ENCODE peak calls at places on chromosomes 3 and 15, in nine cellular contexts. One of them, this sample, is unnamed.

GRCh38 chr3:54427501-54427900 is 305.1 kb downstream of the CACNA2D3 start:
- DNase-seq in endothelial cell of umbilical vein: no peak
- DNase-seq in hepatocyte: no peak
- DNase-seq in keratinocyte: no peak
- DNase-seq in K562: no peak
- DNase-seq in PC-3: no peak
- DNase-seq in fibroblast of lung: no peak
- DNase-seq in GM23338: no peak
- DNase-seq in neural progenitor cell: no peak
- DNase-seq in this sample: no peak

GRCh38 chr3:46992231-46992630 is 12.8 kb downstream of the NBEAL2 start:
- DNase-seq in hepatocyte: no peak
- DNase-seq in fibroblast of lung: no peak
- DNase-seq in GM23338: no peak
- DNase-seq in endothelial cell of umbilical vein: no peak
- DNase-seq in K562: no peak
- DNase-seq in neural progenitor cell: no peak
- DNase-seq in keratinocyte: no peak
- DNase-seq in PC-3: no peak
- DNase-seq in this sample: no peak

GRCh38 chr3:32421991-32422859 is 30.6 kb downstream of the CMTM7 start:
- DNase-seq in K562: no peak
- DNase-seq in neural progenitor cell: no peak
- DNase-seq in GM23338: no peak
- DNase-seq in endothelial cell of umbilical vein: peak
- DNase-seq in fibroblast of lung: peak
- DNase-seq in hepatocyte: no peak
- DNase-seq in PC-3: peak
- DNase-seq in keratinocyte: no peak
- DNase-seq in this sample: peak

GRCh38 chr3:102979682-102980378 is 545.0 kb downstream of the ZPLD1 start:
- DNase-seq in PC-3: peak
- DNase-seq in endothelial cell of umbilical vein: peak
- DNase-seq in neural progenitor cell: no peak
- DNase-seq in keratinocyte: no peak
- DNase-seq in K562: no peak
- DNase-seq in hepatocyte: peak
- DNase-seq in GM23338: no peak
- DNase-seq in fibroblast of lung: peak
- DNase-seq in this sample: no peak

GRCh38 chr3:33439421-33440327 is 531 bp downstream of the UBP1 start:
- DNase-seq in PC-3: peak
- DNase-seq in K562: peak
- DNase-seq in neural progenitor cell: no peak
- DNase-seq in hepatocyte: peak
- DNase-seq in keratinocyte: no peak
- DNase-seq in fibroblast of lung: peak
- DNase-seq in endothelial cell of umbilical vein: peak
- DNase-seq in GM23338: peak
- DNase-seq in this sample: peak

GRCh38 chr15:37980010-37980409 is 45.6 kb downstream of the TMCO5A start:
- DNase-seq in PC-3: no peak
- DNase-seq in GM23338: no peak
- DNase-seq in keratinocyte: no peak
- DNase-seq in neural progenitor cell: no peak
- DNase-seq in endothelial cell of umbilical vein: no peak
- DNase-seq in hepatocyte: no peak
- DNase-seq in fibroblast of lung: no peak
- DNase-seq in K562: no peak
- DNase-seq in this sample: no peak

GRCh38 chr3:185724761-185725160 is 100.1 kb downstream of the IGF2BP2 start:
- DNase-seq in endothelial cell of umbilical vein: no peak
- DNase-seq in keratinocyte: no peak
- DNase-seq in fibroblast of lung: peak
- DNase-seq in GM23338: peak
- DNase-seq in K562: no peak
- DNase-seq in neural progenitor cell: peak
- DNase-seq in hepatocyte: no peak
- DNase-seq in PC-3: no peak
- DNase-seq in this sample: no peak

GRCh38 chr15:56227315-56227714 is 16.4 kb downstream of the RFX7 start:
- DNase-seq in neural progenitor cell: no peak
- DNase-seq in K562: no peak
- DNase-seq in endothelial cell of umbilical vein: no peak
- DNase-seq in GM23338: no peak
- DNase-seq in fibroblast of lung: no peak
- DNase-seq in keratinocyte: no peak
- DNase-seq in PC-3: no peak
- DNase-seq in hepatocyte: no peak
- DNase-seq in this sample: no peak

GRCh38 chr3:126872701-126873100 is 110.2 kb upstream of the PLXNA1 start:
- DNase-seq in K562: no peak
- DNase-seq in keratinocyte: no peak
- DNase-seq in GM23338: no peak
- DNase-seq in endothelial cell of umbilical vein: no peak
- DNase-seq in fibroblast of lung: no peak
- DNase-seq in hepatocyte: no peak
- DNase-seq in PC-3: no peak
- DNase-seq in neural progenitor cell: no peak
- DNase-seq in this sample: no peak

GRCh38 chr3:175163686-175164085 is 304.6 kb downstream of the NAALADL2 start:
- DNase-seq in keratinocyte: no peak
- DNase-seq in K562: no peak
- DNase-seq in hepatocyte: no peak
- DNase-seq in endothelial cell of umbilical vein: no peak
- DNase-seq in PC-3: peak
- DNase-seq in GM23338: no peak
- DNase-seq in fibroblast of lung: no peak
- DNase-seq in neural progenitor cell: no peak
- DNase-seq in this sample: no peak

GRCh38 chr3:15342945-15343344 is 10.6 kb upstream of the SH3BP5 start:
- DNase-seq in endothelial cell of umbilical vein: no peak
- DNase-seq in fibroblast of lung: no peak
- DNase-seq in PC-3: no peak
- DNase-seq in neural progenitor cell: no peak
- DNase-seq in hepatocyte: no peak
- DNase-seq in keratinocyte: no peak
- DNase-seq in GM23338: no peak
- DNase-seq in K562: no peak
- DNase-seq in this sample: no peak

GRCh38 chr3:136672457-136672856 is 79.7 kb downstream of the STAG1 start:
- DNase-seq in PC-3: no peak
- DNase-seq in keratinocyte: no peak
- DNase-seq in neural progenitor cell: no peak
- DNase-seq in hepatocyte: no peak
- DNase-seq in K562: no peak
- DNase-seq in endothelial cell of umbilical vein: no peak
- DNase-seq in fibroblast of lung: no peak
- DNase-seq in GM23338: no peak
- DNase-seq in this sample: no peak

GRCh38 chr3:151265866-151266265 is 12.5 kb downstream of the P2RY14 start:
- DNase-seq in PC-3: no peak
- DNase-seq in keratinocyte: no peak
- DNase-seq in fibroblast of lung: no peak
- DNase-seq in endothelial cell of umbilical vein: no peak
- DNase-seq in neural progenitor cell: peak
- DNase-seq in hepatocyte: no peak
- DNase-seq in K562: no peak
- DNase-seq in GM23338: peak
- DNase-seq in this sample: peak

GRCh38 chr15:63165166-63165859 is 8.0 kb upstream of the RPS27L start:
- DNase-seq in endothelial cell of umbilical vein: no peak
- DNase-seq in hepatocyte: no peak
- DNase-seq in keratinocyte: no peak
- DNase-seq in K562: no peak
- DNase-seq in fibroblast of lung: no peak
- DNase-seq in PC-3: no peak
- DNase-seq in GM23338: no peak
- DNase-seq in neural progenitor cell: no peak
- DNase-seq in this sample: no peak

GRCh38 chr3:45472795-45473194 is 84.4 kb downstream of the LARS2 start:
- DNase-seq in neural progenitor cell: no peak
- DNase-seq in GM23338: no peak
- DNase-seq in K562: no peak
- DNase-seq in fibroblast of lung: no peak
- DNase-seq in PC-3: no peak
- DNase-seq in endothelial cell of umbilical vein: no peak
- DNase-seq in hepatocyte: no peak
- DNase-seq in keratinocyte: no peak
- DNase-seq in this sample: peak

GRCh38 chr3:45981321-45982038 is 14.1 kb downstream of the FYCO1 start:
- DNase-seq in keratinocyte: no peak
- DNase-seq in fibroblast of lung: peak
- DNase-seq in K562: peak
- DNase-seq in neural progenitor cell: no peak
- DNase-seq in endothelial cell of umbilical vein: no peak
- DNase-seq in GM23338: no peak
- DNase-seq in PC-3: no peak
- DNase-seq in hepatocyte: no peak
- DNase-seq in this sample: no peak

GRCh38 chr3:159727506-159727905 is 261.1 kb upstream of the IL12A start:
- DNase-seq in hepatocyte: no peak
- DNase-seq in endothelial cell of umbilical vein: peak
- DNase-seq in fibroblast of lung: no peak
- DNase-seq in neural progenitor cell: no peak
- DNase-seq in GM23338: no peak
- DNase-seq in K562: no peak
- DNase-seq in keratinocyte: no peak
- DNase-seq in PC-3: peak
- DNase-seq in this sample: no peak

GRCh38 chr15:29143293-29143692 is 126.3 kb downstream of the NSMCE3 start:
- DNase-seq in neural progenitor cell: no peak
- DNase-seq in K562: no peak
- DNase-seq in PC-3: no peak
- DNase-seq in endothelial cell of umbilical vein: no peak
- DNase-seq in hepatocyte: no peak
- DNase-seq in fibroblast of lung: no peak
- DNase-seq in keratinocyte: no peak
- DNase-seq in GM23338: no peak
- DNase-seq in this sample: no peak

GRCh38 chr15:93213281-93213680 is 124.3 kb upstream of the RGMA start:
- DNase-seq in GM23338: no peak
- DNase-seq in endothelial cell of umbilical vein: no peak
- DNase-seq in K562: no peak
- DNase-seq in PC-3: no peak
- DNase-seq in keratinocyte: no peak
- DNase-seq in fibroblast of lung: no peak
- DNase-seq in hepatocyte: no peak
- DNase-seq in neural progenitor cell: no peak
- DNase-seq in this sample: no peak

DNA sequence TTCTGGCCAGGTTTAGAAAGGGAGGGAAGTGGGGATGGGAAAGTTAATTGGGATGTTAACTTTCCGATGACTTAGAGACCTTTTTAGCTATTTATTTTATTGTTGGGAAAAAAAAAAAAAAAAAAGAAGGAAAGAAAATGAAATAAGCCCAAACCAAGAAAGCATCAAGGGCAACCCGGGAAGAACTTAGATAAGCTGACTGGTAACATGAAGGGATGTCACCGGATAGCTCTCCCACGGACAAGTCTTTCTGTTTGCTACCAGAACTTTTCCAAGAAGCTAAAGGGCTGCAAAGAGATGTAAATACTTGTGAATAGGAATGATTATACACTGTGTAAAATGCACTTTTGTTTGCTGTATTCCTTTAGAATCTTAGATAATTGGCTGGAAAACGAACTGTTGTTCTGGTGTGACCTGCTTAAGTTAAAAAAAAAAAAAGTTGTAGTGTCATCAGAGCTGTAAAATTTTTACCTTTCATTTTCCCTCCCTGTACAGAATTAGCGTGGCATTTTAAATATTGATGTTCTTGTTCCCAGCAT is 2.8 kb downstream of the FOXB1 start:
- DNase-seq in PC-3: no peak
- DNase-seq in GM23338: no peak
- DNase-seq in neural progenitor cell: peak
- DNase-seq in hepatocyte: no peak
- DNase-seq in fibroblast of lung: no peak
- DNase-seq in keratinocyte: no peak
- DNase-seq in endothelial cell of umbilical vein: peak
- DNase-seq in K562: no peak
- DNase-seq in this sample: no peak
- TF ChIP-seq EZH2 in PC-3: no peak
- TF ChIP-seq EZH2 in GM23338: no peak
- TF ChIP-seq EZH2 in neural progenitor cell: no peak
- TF ChIP-seq EZH2 in hepatocyte: no peak
- TF ChIP-seq EZH2 in fibroblast of lung: no peak
- TF ChIP-seq EZH2 in keratinocyte: no peak
- TF ChIP-seq EZH2 in endothelial cell of umbilical vein: no peak
- TF ChIP-seq EZH2 in K562: no peak
- TF ChIP-seq EZH2 in this sample: no peak

GRCh38 chr15:69412701-69413100 is 1.4 kb upstream of the KIF23 start:
- DNase-seq in neural progenitor cell: no peak
- DNase-seq in endothelial cell of umbilical vein: no peak
- DNase-seq in K562: no peak
- DNase-seq in fibroblast of lung: no peak
- DNase-seq in keratinocyte: no peak
- DNase-seq in PC-3: no peak
- DNase-seq in GM23338: no peak
- DNase-seq in hepatocyte: no peak
- DNase-seq in this sample: no peak
- H3K4me3 ChIP-seq in neural progenitor cell: no peak
- H3K4me3 ChIP-seq in endothelial cell of umbilical vein: no peak
- H3K4me3 ChIP-seq in K562: no peak
- H3K4me3 ChIP-seq in fibroblast of lung: no peak
- H3K4me3 ChIP-seq in keratinocyte: no peak
- H3K4me3 ChIP-seq in PC-3: no peak
- H3K4me3 ChIP-seq in GM23338: no peak
- H3K4me3 ChIP-seq in hepatocyte: no peak
- H3K4me3 ChIP-seq in this sample: no peak

GRCh38 chr3:62378329-62378789 is 5.0 kb upstream of the FEZF2 start:
- DNase-seq in hepatocyte: no peak
- DNase-seq in endothelial cell of umbilical vein: no peak
- DNase-seq in keratinocyte: no peak
- DNase-seq in neural progenitor cell: peak
- DNase-seq in PC-3: no peak
- DNase-seq in GM23338: peak
- DNase-seq in fibroblast of lung: no peak
- DNase-seq in K562: no peak
- DNase-seq in this sample: no peak
- TF ChIP-seq EZH2 in hepatocyte: peak
- TF ChIP-seq EZH2 in endothelial cell of umbilical vein: no peak
- TF ChIP-seq EZH2 in keratinocyte: peak
- TF ChIP-seq EZH2 in neural progenitor cell: peak
- TF ChIP-seq EZH2 in PC-3: no peak
- TF ChIP-seq EZH2 in GM23338: peak
- TF ChIP-seq EZH2 in fibroblast of lung: peak
- TF ChIP-seq EZH2 in K562: no peak
- TF ChIP-seq EZH2 in this sample: peak

GRCh38 chr3:100226712-100227429 is 33.9 kb upstream of the TBC1D23 start:
- DNase-seq in GM23338: no peak
- DNase-seq in K562: peak
- DNase-seq in fibroblast of lung: peak
- DNase-seq in hepatocyte: peak
- DNase-seq in neural progenitor cell: no peak
- DNase-seq in PC-3: peak
- DNase-seq in endothelial cell of umbilical vein: no peak
- DNase-seq in keratinocyte: peak
- DNase-seq in this sample: peak
- H3K4me3 ChIP-seq in GM23338: no peak
- H3K4me3 ChIP-seq in K562: no peak
- H3K4me3 ChIP-seq in fibroblast of lung: no peak
- H3K4me3 ChIP-seq in hepatocyte: no peak
- H3K4me3 ChIP-seq in neural progenitor cell: no peak
- H3K4me3 ChIP-seq in PC-3: no peak
- H3K4me3 ChIP-seq in endothelial cell of umbilical vein: no peak
- H3K4me3 ChIP-seq in keratinocyte: no peak
- H3K4me3 ChIP-seq in this sample: no peak